ENCODE peak calls at places on chromosomes 16 and 17, in seven cellular contexts. X is adrenal gland, K is Peyer's patch, C is prostate gland, P is mesenchymal stem cell, G is left ventricle myocardium inferior, S is colonic mucosa. R is an unnamed sample. For H3K4me1, the result is how much of the 10 kb centered on the place peaks cover.

GRCh38 chr17:15885770-15886169 is 59.2 kb upstream of the ADORA2B start:
- DNase-seq in X (no peak), K (no peak), C (no peak), P (peak), G (no peak), S (no peak), R (no peak)

GRCh38 chr16:27414803-27415431 is 12.9 kb downstream of the IL21R start:
- DNase-seq in X (no peak), K (no peak), C (no peak), P (no peak), G (no peak), S (no peak), R (no peak)

GRCh38 chr17:2703181-2703580 is 8.4 kb downstream of the CLUH start:
- DNase-seq in X (no peak), K (peak), C (no peak), P (no peak), G (no peak), S (no peak), R (peak)

GRCh38 chr17:70446446-70446845 is 277.1 kb downstream of the KCNJ2 start:
- DNase-seq in X (no peak), K (no peak), C (no peak), P (no peak), G (no peak), S (no peak), R (no peak)

GRCh38 chr17:55527520-55528118 is 16.4 kb upstream of the SMIM36 start:
- DNase-seq in X (peak), K (no peak), C (peak), P (peak), G (no peak), S (no peak), R (no peak)

GRCh38 chr16:77302685-77303084 is 103.5 kb downstream of the SYCE1L start:
- DNase-seq in X (no peak), K (no peak), C (no peak), P (no peak), G (no peak), S (no peak), R (no peak)

GRCh38 chr17:74449306-74449705 is 17.1 kb upstream of the CD300A start:
- DNase-seq in X (no peak), K (no peak), C (no peak), P (no peak), G (no peak), S (no peak), R (no peak)

GRCh38 chr16:10618710-10619209 is 38.4 kb upstream of the EMP2 start:
- DNase-seq in X (no peak), K (no peak), C (peak), P (no peak), G (no peak), S (no peak), R (no peak)

GRCh38 chr17:74380086-74380958 is 13.0 kb downstream of the GPR142 start:
- DNase-seq in X (no peak), K (peak), C (peak), P (no peak), G (no peak), S (peak), R (no peak)

GRCh38 chr16:46648656-46649055 is 27.5 kb upstream of the SHCBP1 start:
- DNase-seq in X (no peak), K (no peak), C (no peak), P (no peak), G (no peak), S (no peak), R (no peak)

GRCh38 chr17:65109543-65109942 is 27.6 kb upstream of the RGS9 start:
- DNase-seq in X (no peak), K (no peak), C (no peak), P (no peak), G (no peak), S (no peak), R (no peak)

GRCh38 chr16:85614338-85615013 is 1.4 kb downstream of the GSE1 start:
- DNase-seq in X (no peak), K (no peak), C (no peak), P (peak), G (no peak), S (peak), R (no peak)

GRCh38 chr17:58208344-58208743 is 10.7 kb downstream of the MKS1 start:
- DNase-seq in X (no peak), K (no peak), C (no peak), P (no peak), G (no peak), S (no peak), R (no peak)

GRCh38 chr16:64250866-64251265 is 871.0 kb downstream of the CDH11 start:
- DNase-seq in X (peak), K (no peak), C (no peak), P (peak), G (peak), S (no peak), R (no peak)

GRCh38 chr16:30494028-30494427 is 21.5 kb downstream of the ITGAL start:
- DNase-seq in X (no peak), K (no peak), C (no peak), P (no peak), G (no peak), S (no peak), R (no peak)

GRCh38 chr16:73027655-73028220 is 20.2 kb downstream of the ZFHX3 start:
- DNase-seq in X (no peak), K (no peak), C (no peak), P (no peak), G (no peak), S (no peak), R (peak)

GRCh38 chr17:74998783-74999182 is 11.4 kb downstream of the CDR2L start:
- DNase-seq in X (no peak), K (no peak), C (no peak), P (no peak), G (peak), S (no peak), R (no peak)

GRCh38 chr17:28346746-28347246 is 10.5 kb downstream of the POLDIP2 start:
- DNase-seq in X (peak), K (peak), C (no peak), P (peak), G (no peak), S (no peak), R (no peak)

GRCh38 chr17:6138761-6139446 is 68.7 kb downstream of the WSCD1 start:
- DNase-seq in X (no peak), K (no peak), C (no peak), P (no peak), G (no peak), S (no peak), R (no peak)

GRCh38 chr16:1787056-1787321 is 4.2 kb downstream of the NUBP2 start:
- DNase-seq in X (no peak), K (no peak), C (no peak), P (no peak), G (no peak), S (no peak), R (no peak)

GRCh38 chr17:79970576-79971068 is 65.0 kb downstream of the TBC1D16 start:
- DNase-seq in X (no peak), K (peak), C (no peak), P (peak), G (peak), S (peak), R (peak)

GRCh38 chr16:13453325-13453724 is 466.6 kb upstream of the ERCC4 start:
- DNase-seq in X (no peak), K (no peak), C (no peak), P (no peak), G (no peak), S (no peak), R (no peak)

GRCh38 chr17:79988163-79988971 is 47.3 kb downstream of the TBC1D16 start:
- DNase-seq in X (peak), K (peak), C (no peak), P (peak), G (no peak), S (peak), R (peak)

GRCh38 chr16:15650019-15650697 is at the start of gene NDE1:
- DNase-seq in X (peak), K (peak), C (peak), P (peak), G (peak), S (peak), R (peak)

GRCh38 chr16:84704253-84704652 is 4.5 kb downstream of the USP10 start:
- DNase-seq in X (peak), K (no peak), C (no peak), P (no peak), G (no peak), S (no peak), R (no peak)

GRCh38 chr16:67268136-67268579 is 11.2 kb upstream of the PLEKHG4 start:
- DNase-seq in X (peak), K (peak), C (no peak), P (peak), G (peak), S (no peak), R (peak)

GRCh38 chr17:72353502-72353901 is 232.7 kb downstream of the SOX9 start:
- DNase-seq in X (no peak), K (no peak), C (peak), P (no peak), G (no peak), S (no peak), R (no peak)

GRCh38 chr16:47492428-47493357 is 31.6 kb downstream of the PHKB start:
- DNase-seq in X (peak), K (no peak), C (peak), P (peak), G (peak), S (peak), R (peak)

GRCh38 chr16:38941-39892 is 14.2 kb downstream of the POLR3K start:
- DNase-seq in X (peak), K (peak), C (no peak), P (no peak), G (no peak), S (peak), R (peak)

GRCh38 chr16:4393243-4393606 is 21.6 kb downstream of the VASN start:
- DNase-seq in X (no peak), K (no peak), C (no peak), P (no peak), G (no peak), S (no peak), R (peak)

GRCh38 chr17:49987681-49988441 is 7.2 kb downstream of the DLX3 start:
- DNase-seq in X (peak), K (peak), C (peak), P (no peak), G (no peak), S (no peak), R (no peak)

GRCh38 chr17:77720946-77721822 is 237.3 kb upstream of the TNRC6C start:
- DNase-seq in X (no peak), K (no peak), C (no peak), P (no peak), G (no peak), S (peak), R (no peak)

GRCh38 chr17:82266142-82266541 is 7.4 kb downstream of the CSNK1D start:
- DNase-seq in X (no peak), K (no peak), C (no peak), P (no peak), G (no peak), S (no peak), R (no peak)

GRCh38 chr16:68446941-68447675 is 1.2 kb downstream of the SMPD3 start:
- DNase-seq in X (no peak), K (no peak), C (no peak), P (no peak), G (no peak), S (no peak), R (no peak)

GRCh38 chr16:73049051-73049910 is 1.4 kb upstream of the ZFHX3 start:
- DNase-seq in X (no peak), K (no peak), C (no peak), P (no peak), G (no peak), S (no peak), R (no peak)

GRCh38 chr17:56756536-56756935 is 77.2 kb downstream of the C17orf67 start:
- DNase-seq in X (no peak), K (no peak), C (no peak), P (peak), G (no peak), S (no peak), R (no peak)

GRCh38 chr17:68456529-68457167 is 648 bp downstream of the WIPI1 start:
- DNase-seq in X (peak), K (peak), C (peak), P (peak), G (peak), S (peak), R (peak)

GRCh38 chr16:56346131-56346890 is 79.0 kb downstream of the AMFR start:
- DNase-seq in X (no peak), K (no peak), C (no peak), P (no peak), G (no peak), S (no peak), R (peak)

GRCh38 chr17:61970030-61970429 is 42.2 kb upstream of the INTS2 start:
- DNase-seq in X (no peak), K (no peak), C (no peak), P (no peak), G (no peak), S (no peak), R (no peak)

GRCh38 chr16:6929868-6930267 is 402.8 kb upstream of the RBFOX1 start:
- DNase-seq in X (no peak), K (no peak), C (no peak), P (no peak), G (no peak), S (no peak), R (no peak)
- H3K27ac ChIP-seq in X (no peak), K (no peak), C (no peak), P (no peak), G (no peak), S (no peak), R (no peak)

GRCh38 chr17:48047741-48048320 is 328 bp upstream of the NFE2L1 start:
- DNase-seq in X (peak), K (peak), C (peak), P (peak), G (peak), S (peak), R (peak)
- H3K4me1 ChIP-seq in X (half or more), K (half or more), C (under half), P (under half), G (half or more), S (under half), R (under half)

DNA sequence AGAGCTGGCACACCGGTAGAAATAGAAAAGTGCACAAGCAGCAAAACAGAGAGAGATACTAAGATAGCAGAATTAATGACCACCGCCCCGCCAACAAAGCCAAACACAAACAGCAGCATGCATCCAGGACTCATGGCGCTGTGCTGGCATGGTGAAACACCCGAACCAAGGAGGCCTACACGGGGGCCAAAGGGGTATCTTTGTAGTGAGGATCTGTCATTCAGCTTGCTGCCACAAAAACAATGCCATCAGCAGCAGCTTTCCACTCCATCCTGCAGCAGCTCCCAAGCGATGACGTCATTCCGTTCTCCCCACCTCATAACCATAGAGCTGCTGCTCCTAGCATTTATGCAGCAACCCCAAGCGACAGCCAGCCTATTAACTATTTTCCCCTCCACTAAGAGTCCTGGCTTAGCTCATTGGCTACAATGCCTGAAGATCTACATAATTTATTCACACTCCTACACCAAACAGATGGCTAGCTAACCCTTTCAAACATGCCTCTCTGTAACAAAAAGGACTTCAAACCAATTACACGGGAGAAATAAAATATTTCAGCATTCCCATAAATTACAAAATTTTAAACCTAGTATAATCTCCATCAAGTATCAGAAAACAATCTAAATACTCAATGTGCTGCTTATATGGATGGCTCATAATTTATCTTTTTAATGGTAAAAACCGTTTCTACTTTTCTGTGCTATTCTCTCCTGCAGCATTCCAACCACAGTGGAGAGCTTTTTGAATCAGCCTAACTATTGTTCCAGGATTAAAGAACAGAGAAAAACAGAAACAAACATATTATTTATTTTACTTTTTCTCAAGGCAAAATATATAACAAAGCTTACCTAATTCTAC is 73.9 kb downstream of the SPAG9 start:
- DNase-seq in X (peak), K (no peak), C (peak), P (peak), G (peak), S (peak), R (peak)
- H3K27ac ChIP-seq in X (peak), K (no peak), C (peak), P (peak), G (peak), S (no peak), R (no peak)

GRCh38 chr16:88405325-88406060 is 22.7 kb downstream of the ZNF469 start:
- DNase-seq in X (no peak), K (no peak), C (peak), P (no peak), G (no peak), S (no peak), R (peak)
- H3K4me1 ChIP-seq in X (under half), K (under half), C (under half), P (under half), G (under half), S (under half), R (under half)

DNA sequence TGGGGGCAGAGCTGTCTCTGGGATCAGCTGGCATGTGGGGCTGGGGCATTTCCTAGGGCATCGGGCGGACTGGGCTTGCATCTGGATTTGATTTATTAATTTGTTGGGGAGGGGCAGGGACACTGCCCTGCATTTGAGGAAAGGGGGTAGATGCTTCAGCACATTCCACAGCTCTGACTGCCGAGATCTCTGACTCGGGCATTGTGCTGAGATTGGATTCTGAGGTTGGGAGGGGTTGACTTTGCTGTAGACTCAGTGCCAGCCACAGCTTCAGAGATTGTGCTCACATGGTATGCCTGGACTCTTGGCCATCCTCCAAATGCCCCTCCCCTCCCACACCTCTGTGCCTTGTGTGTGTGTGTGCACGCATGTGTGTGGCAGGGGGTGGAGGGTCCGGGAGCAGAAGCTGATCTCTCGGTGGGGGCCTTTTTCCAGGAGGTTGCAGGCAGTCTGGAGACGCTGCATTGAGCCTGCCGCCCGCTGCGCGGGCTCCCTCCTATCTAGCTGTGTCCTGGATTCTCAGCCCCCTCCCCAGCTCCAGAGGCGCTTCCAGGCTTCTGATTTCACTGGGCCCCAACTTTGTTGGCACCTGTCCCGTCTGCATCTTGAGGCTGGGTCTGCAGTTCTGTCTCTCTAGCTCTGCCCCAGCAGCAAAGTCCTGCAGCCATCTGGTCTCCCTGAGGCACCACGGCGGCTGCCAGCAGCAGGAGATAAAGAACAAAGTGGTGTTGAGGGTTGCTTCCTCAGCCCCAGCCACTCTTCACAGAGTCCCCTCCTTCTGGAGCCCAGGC is 14.9 kb downstream of the IGFBP4 start:
- DNase-seq in X (no peak), K (no peak), C (no peak), P (no peak), G (no peak), S (no peak), R (no peak)
- H3K27ac ChIP-seq in X (peak), K (peak), C (no peak), P (peak), G (peak), S (no peak), R (no peak)

R was measured in aorta.